ENCODE peak calls at places on chromosomes 4 and X, in six cellular contexts. One of them, this sample, is unnamed.

GRCh38 chr4:94917146-94917545 is 159.4 kb downstream of the BMPR1B start:
- DNase-seq in lower lobe of right lung: no peak
- DNase-seq in central memory CD4-positive, alpha-beta T cell: no peak
- DNase-seq in stimulated activated CD4-positive, alpha-beta T cell treated with anti-CD3 and anti-CD28 coated beads, Interleukin-4, amount 100 ng/mL, for 48 hours: no peak
- DNase-seq in HFFc6: no peak
- DNase-seq in effector CD4-positive, alpha-beta T cell: no peak
- DNase-seq in this sample: no peak

GRCh38 chrX:5971300-5971699 is 257.4 kb downstream of the NLGN4X start:
- DNase-seq in lower lobe of right lung: no peak
- DNase-seq in central memory CD4-positive, alpha-beta T cell: no peak
- DNase-seq in stimulated activated CD4-positive, alpha-beta T cell treated with anti-CD3 and anti-CD28 coated beads, Interleukin-4, amount 100 ng/mL, for 48 hours: no peak
- DNase-seq in HFFc6: no peak
- DNase-seq in effector CD4-positive, alpha-beta T cell: no peak
- DNase-seq in this sample: no peak

GRCh38 chr4:36841583-36842326 is 402.8 kb upstream of the NWD2 start:
- DNase-seq in lower lobe of right lung: no peak
- DNase-seq in central memory CD4-positive, alpha-beta T cell: no peak
- DNase-seq in stimulated activated CD4-positive, alpha-beta T cell treated with anti-CD3 and anti-CD28 coated beads, Interleukin-4, amount 100 ng/mL, for 48 hours: no peak
- DNase-seq in HFFc6: no peak
- DNase-seq in effector CD4-positive, alpha-beta T cell: no peak
- DNase-seq in this sample: no peak

GRCh38 chr4:84378983-84379382 is 120.1 kb downstream of the NKX6-1 start:
- DNase-seq in lower lobe of right lung: no peak
- DNase-seq in central memory CD4-positive, alpha-beta T cell: no peak
- DNase-seq in stimulated activated CD4-positive, alpha-beta T cell treated with anti-CD3 and anti-CD28 coated beads, Interleukin-4, amount 100 ng/mL, for 48 hours: no peak
- DNase-seq in HFFc6: no peak
- DNase-seq in effector CD4-positive, alpha-beta T cell: no peak
- DNase-seq in this sample: no peak

GRCh38 chrX:103517246-103517645 is 2.0 kb downstream of the RAB40A start:
- DNase-seq in lower lobe of right lung: no peak
- DNase-seq in central memory CD4-positive, alpha-beta T cell: no peak
- DNase-seq in stimulated activated CD4-positive, alpha-beta T cell treated with anti-CD3 and anti-CD28 coated beads, Interleukin-4, amount 100 ng/mL, for 48 hours: no peak
- DNase-seq in HFFc6: peak
- DNase-seq in effector CD4-positive, alpha-beta T cell: no peak
- DNase-seq in this sample: no peak

GRCh38 chr4:127832585-127832984 is 48.1 kb upstream of the PLK4 start:
- DNase-seq in lower lobe of right lung: no peak
- DNase-seq in central memory CD4-positive, alpha-beta T cell: no peak
- DNase-seq in stimulated activated CD4-positive, alpha-beta T cell treated with anti-CD3 and anti-CD28 coated beads, Interleukin-4, amount 100 ng/mL, for 48 hours: no peak
- DNase-seq in HFFc6: no peak
- DNase-seq in effector CD4-positive, alpha-beta T cell: no peak
- DNase-seq in this sample: no peak

GRCh38 chr4:138062929-138063328 is 179.2 kb downstream of the SLC7A11 start:
- DNase-seq in lower lobe of right lung: no peak
- DNase-seq in central memory CD4-positive, alpha-beta T cell: no peak
- DNase-seq in stimulated activated CD4-positive, alpha-beta T cell treated with anti-CD3 and anti-CD28 coated beads, Interleukin-4, amount 100 ng/mL, for 48 hours: no peak
- DNase-seq in HFFc6: peak
- DNase-seq in effector CD4-positive, alpha-beta T cell: no peak
- DNase-seq in this sample: no peak

GRCh38 chr4:1122501-1122900 is 9.1 kb upstream of the RNF212 start:
- DNase-seq in lower lobe of right lung: no peak
- DNase-seq in central memory CD4-positive, alpha-beta T cell: no peak
- DNase-seq in stimulated activated CD4-positive, alpha-beta T cell treated with anti-CD3 and anti-CD28 coated beads, Interleukin-4, amount 100 ng/mL, for 48 hours: no peak
- DNase-seq in HFFc6: no peak
- DNase-seq in effector CD4-positive, alpha-beta T cell: no peak
- DNase-seq in this sample: no peak

GRCh38 chr4:98469776-98470175 is 188.6 kb downstream of the TSPAN5 start:
- DNase-seq in lower lobe of right lung: no peak
- DNase-seq in central memory CD4-positive, alpha-beta T cell: no peak
- DNase-seq in stimulated activated CD4-positive, alpha-beta T cell treated with anti-CD3 and anti-CD28 coated beads, Interleukin-4, amount 100 ng/mL, for 48 hours: no peak
- DNase-seq in HFFc6: no peak
- DNase-seq in effector CD4-positive, alpha-beta T cell: no peak
- DNase-seq in this sample: no peak

GRCh38 chr4:184762100-184762499 is 28.2 kb upstream of the CENPU start:
- DNase-seq in lower lobe of right lung: no peak
- DNase-seq in central memory CD4-positive, alpha-beta T cell: peak
- DNase-seq in stimulated activated CD4-positive, alpha-beta T cell treated with anti-CD3 and anti-CD28 coated beads, Interleukin-4, amount 100 ng/mL, for 48 hours: no peak
- DNase-seq in HFFc6: no peak
- DNase-seq in effector CD4-positive, alpha-beta T cell: no peak
- DNase-seq in this sample: no peak

GRCh38 chrX:143580266-143580665 is 55.6 kb downstream of the SLITRK4 start:
- DNase-seq in lower lobe of right lung: no peak
- DNase-seq in central memory CD4-positive, alpha-beta T cell: no peak
- DNase-seq in stimulated activated CD4-positive, alpha-beta T cell treated with anti-CD3 and anti-CD28 coated beads, Interleukin-4, amount 100 ng/mL, for 48 hours: no peak
- DNase-seq in HFFc6: no peak
- DNase-seq in effector CD4-positive, alpha-beta T cell: no peak
- DNase-seq in this sample: no peak

This sample was measured in left ventricle myocardium inferior.